ENCODE peak calls at places on chromosomes 16 and 17, in ten cellular contexts. Z is HepG2, T is mucosa of descending colon, U is thoracic aorta, B is SK-N-SH, M is HL-60, W is ovary, V is stomach, R is retinal pigment epithelial cell, E is mammary epithelial cell. Q is an unnamed sample.
A peak's percentile ranks its signal among the peaks of the same experiment; 100 is the strongest.

GRCh38 chr17:16442594-16443389 is 27.4 kb downstream of the TRPV2 start:
- DNase-seq in Z (no peak), T (no peak), U (no peak), B (no peak), M (no peak), W (no peak), V (no peak), R (no peak), E (no peak), Q (no peak)

GRCh38 chr17:68289473-68289872 is 1.5 kb downstream of the SLC16A6 start:
- DNase-seq in Z (no peak), T (no peak), U (no peak), B (no peak), M (no peak), W (no peak), V (no peak), R (no peak), E (no peak), Q (no peak)

GRCh38 chr17:27985736-27986394 is 56.6 kb upstream of the NLK start:
- DNase-seq in Z (no peak), T (no peak), U (no peak), B (no peak), M (no peak), W (no peak), V (no peak), R (no peak), E (no peak), Q (no peak)

GRCh38 chr16:2032285-2033056 is 5.8 kb downstream of the NHERF2 start:
- DNase-seq in Z (no peak), T (no peak), U (no peak), B (no peak), M (no peak), W (no peak), V (no peak), R (no peak), E (no peak), Q (no peak)

GRCh38 chr17:22304667-22305303 is 612.5 kb downstream of the KCNJ18 start:
- DNase-seq in Z (no peak), T (no peak), U (no peak), B (no peak), M (no peak), W (no peak), V (no peak), R (no peak), E (no peak), Q (no peak)

GRCh38 chr17:20059728-20060188 is 50.6 kb downstream of the SPECC1 start:
- DNase-seq in Z (peak; percentile 39), T (no peak), U (no peak), B (no peak), M (peak; percentile 20), W (no peak), V (no peak), R (no peak), E (peak; percentile 48), Q (no peak)

GRCh38 chr17:33014751-33015150 is 23.1 kb downstream of the SPACA3 start:
- DNase-seq in Z (peak; percentile 15), T (no peak), U (no peak), B (peak; percentile 77), M (no peak), W (no peak), V (peak; percentile 38), R (no peak), E (no peak), Q (no peak)

GRCh38 chr17:33942414-33942813 is 312.7 kb upstream of the CCL2 start:
- DNase-seq in Z (no peak), T (no peak), U (no peak), B (peak; percentile 34), M (no peak), W (no peak), V (no peak), R (no peak), E (no peak), Q (no peak)

GRCh38 chr17:7363311-7363710 is 8.4 kb downstream of the TMEM95 start:
- DNase-seq in Z (peak; percentile 69), T (no peak), U (no peak), B (no peak), M (no peak), W (no peak), V (no peak), R (no peak), E (no peak), Q (no peak)

GRCh38 chr16:22663389-22664064 is 150.4 kb upstream of the HS3ST2 start:
- DNase-seq in Z (no peak), T (no peak), U (no peak), B (peak; percentile 52), M (no peak), W (no peak), V (no peak), R (no peak), E (no peak), Q (no peak)

GRCh38 chr16:67370686-67371085 is 22.6 kb downstream of the TPPP3 start:
- DNase-seq in Z (no peak), T (no peak), U (no peak), B (no peak), M (no peak), W (no peak), V (no peak), R (no peak), E (no peak), Q (no peak)

DNA sequence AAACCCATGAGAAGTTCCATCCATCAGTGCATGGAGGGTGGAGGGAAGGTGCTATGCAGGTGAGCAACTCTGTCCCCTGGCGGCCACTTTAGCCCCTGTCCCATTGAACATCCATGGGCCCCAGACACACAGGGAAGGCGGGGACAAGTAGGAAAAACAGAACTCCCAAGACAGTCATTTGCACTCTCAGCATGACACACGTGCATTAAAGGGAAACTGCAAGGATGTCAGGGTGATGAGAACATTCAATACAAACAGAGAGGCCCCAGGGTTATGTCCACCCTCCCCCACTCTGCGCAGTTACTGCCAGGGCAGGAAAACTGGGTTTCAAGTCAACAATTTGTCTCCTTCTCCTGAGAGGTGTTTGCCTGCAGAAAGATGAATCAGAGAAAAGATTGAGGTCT is 44.0 kb upstream of the AKTIP start:
- DNase-seq in Z (peak; percentile 59), T (no peak), U (no peak), B (no peak), M (no peak), W (no peak), V (no peak), R (no peak), E (peak; percentile 6), Q (no peak)
- TF ChIP-seq CTCF in Z (peak; percentile 90), T (no peak), U (no peak), B (peak; percentile 14), M (no peak), W (no peak), V (no peak), R (peak; percentile 25), E (no peak), Q (no peak)

DNA sequence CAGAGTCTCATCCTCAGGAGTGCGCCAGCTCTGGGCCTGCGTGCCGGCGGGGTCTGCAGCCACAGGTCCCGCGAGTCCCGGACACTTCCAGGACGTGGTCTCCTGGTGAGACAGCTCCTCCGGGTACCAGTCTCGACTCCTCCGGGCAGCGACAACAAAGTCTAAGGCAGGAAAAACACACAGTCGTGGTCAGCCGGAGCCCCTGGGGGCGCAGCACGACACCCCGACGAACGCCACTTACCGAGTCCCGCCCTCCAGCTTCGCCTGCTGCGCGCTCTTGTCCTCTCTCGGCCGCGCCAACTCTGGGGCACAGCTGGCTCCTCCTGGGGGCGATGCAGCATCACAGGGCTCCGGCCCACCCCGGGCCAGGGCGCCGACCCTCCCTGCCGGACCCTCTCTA is 13.4 kb downstream of the MIS12 start:
- DNase-seq in Z (no peak), T (no peak), U (no peak), B (peak; percentile 78), M (no peak), W (no peak), V (no peak), R (no peak), E (no peak), Q (no peak)
- H3K4me3 ChIP-seq in Z (peak overlapping the region; percentile 79), T (no peak overlapping the region), U (peak overlapping the region; percentile 79), B (peak overlapping the region; percentile 78), M (no peak overlapping the region), W (peak overlapping the region; percentile 59), V (peak overlapping the region; percentile 60), R (peak overlapping the region; percentile 75), E (no peak overlapping the region), Q (peak overlapping the region; percentile 69)

DNA sequence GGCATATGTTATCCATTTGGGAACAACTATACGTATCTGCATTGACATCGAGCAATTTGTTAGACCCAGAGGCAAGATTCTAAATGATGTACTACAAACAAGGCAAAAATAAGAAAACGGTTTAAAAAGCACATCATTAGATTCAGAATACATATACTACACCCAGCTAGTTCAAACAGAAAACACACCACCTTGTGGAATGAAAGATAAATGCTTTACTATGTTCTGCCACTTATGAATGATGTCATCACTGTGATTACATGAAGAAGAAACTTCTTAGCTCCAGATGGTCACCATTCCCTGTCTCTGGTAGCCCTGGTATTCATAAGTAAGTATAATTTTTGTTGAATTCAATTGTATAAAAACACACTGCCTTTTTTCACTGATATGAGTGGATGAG is 7.8 kb downstream of the NACA2 start:
- DNase-seq in Z (peak; percentile 74), T (no peak), U (no peak), B (peak; percentile 79), M (peak; percentile 5), W (no peak), V (no peak), R (peak; percentile 9), E (peak; percentile 55), Q (peak; percentile 37)
- TF ChIP-seq CTCF in Z (peak; percentile 55), T (no peak), U (no peak), B (peak; percentile 70), M (no peak), W (no peak), V (no peak), R (peak; percentile 39), E (peak; percentile 43), Q (peak; percentile 39)

GRCh38 chr17:65053354-65053881 is 3.1 kb downstream of the GNA13 start:
- DNase-seq in Z (no peak), T (no peak), U (no peak), B (no peak), M (no peak), W (no peak), V (no peak), R (no peak), E (no peak), Q (no peak)

GRCh38 chr17:65055708-65056638 is 567 bp downstream of the GNA13 start:
- DNase-seq in Z (peak; percentile 38), T (peak; percentile 79), U (peak; percentile 25), B (peak; percentile 83), M (peak; percentile 55), W (peak; percentile 59), V (peak; percentile 55), R (no peak), E (peak; percentile 47), Q (no peak)

GRCh38 chr17:65052585-65052984 is 4.0 kb downstream of the GNA13 start:
- DNase-seq in Z (no peak), T (no peak), U (no peak), B (no peak), M (no peak), W (no peak), V (no peak), R (no peak), E (no peak), Q (no peak)

GRCh38 chr17:65055280-65055707 is 1.2 kb downstream of the GNA13 start:
- DNase-seq in Z (no peak), T (no peak), U (no peak), B (peak; percentile 36), M (no peak), W (no peak), V (no peak), R (no peak), E (no peak), Q (no peak)

DNA sequence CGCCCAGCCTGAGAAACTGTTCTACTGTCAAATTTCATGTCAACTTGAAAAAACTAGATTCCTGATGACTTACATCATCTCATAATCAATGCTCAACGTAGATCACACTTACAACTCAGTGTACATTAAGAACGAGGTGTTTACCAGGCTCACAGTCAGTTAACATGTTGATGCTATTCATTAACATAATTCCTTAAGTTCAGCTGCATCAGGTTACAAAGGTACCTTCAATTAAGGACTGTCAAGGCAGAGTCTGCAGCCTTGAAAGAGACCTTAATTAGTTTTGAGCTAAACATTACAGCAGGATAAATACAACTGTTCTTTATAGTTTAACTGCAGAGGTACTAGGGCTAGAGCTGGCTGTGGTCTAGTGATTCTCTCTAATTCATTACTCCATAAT is 1.9 kb downstream of the GNA13 start:
- DNase-seq in Z (no peak), T (no peak), U (no peak), B (no peak), M (no peak), W (no peak), V (no peak), R (no peak), E (no peak), Q (no peak)
- H3K4me3 ChIP-seq in Z (peak overlapping the region; percentile 98), T (no peak overlapping the region), U (peak overlapping the region; percentile 96), B (peak overlapping the region; percentile 77), M (peak overlapping the region; percentile 89), W (peak overlapping the region; percentile 92), V (peak overlapping the region; percentile 92), R (peak overlapping the region; percentile 90), E (peak overlapping the region; percentile 83), Q (peak overlapping the region; percentile 98)

Q was measured in BJ.